ENCODE peak calls at places on chromosomes 1 and 21, in seven cellular contexts. F is Peyer's patch; D is C1 segment of cervical spinal cord; L is MM.1S; S is activated CD4-positive, alpha-beta T cell treated with anti-CD3 and anti-CD28 coated beads for 4 hours; T is hepatocyte; X is T-helper 17 cell. A is an unnamed sample.

GRCh38 chr1:1435094-1435903 is at the start of gene VWA1:
- DNase-seq in T (peak; percentile 92), L (no peak), X (peak; percentile 49), F (peak; percentile 81), S (peak; percentile 59), D (no peak), A (peak; percentile 84)

GRCh38 chr1:113759341-113760101 is at the start of gene PHTF1:
- DNase-seq in X (peak; percentile 52), T (peak; percentile 87), S (peak; percentile 30), D (peak; percentile 68), L (peak; percentile 63), F (peak; percentile 78), A (peak; percentile 75)

GRCh38 chr1:218242171-218242570 is 42.9 kb upstream of the RRP15 start:
- DNase-seq in X (no peak), S (no peak), T (no peak), D (no peak), F (no peak), L (no peak), A (no peak)

GRCh38 chr1:198212675-198213074 is 55.9 kb downstream of the NEK7 start:
- DNase-seq in X (no peak), T (no peak), D (no peak), S (no peak), F (no peak), L (no peak), A (no peak)

GRCh38 chr1:214205053-214205452 is 75.9 kb upstream of the SMYD2 start:
- DNase-seq in L (no peak), F (no peak), T (no peak), X (no peak), D (no peak), S (no peak), A (no peak)

GRCh38 chr21:33522950-33523349 is 19.0 kb downstream of the GART start:
- DNase-seq in D (no peak), F (no peak), L (no peak), S (no peak), T (no peak), X (no peak), A (no peak)

GRCh38 chr1:186753241-186753640 is 73.0 kb upstream of the PTGS2 start:
- DNase-seq in D (no peak), F (no peak), T (no peak), S (no peak), L (no peak), X (no peak), A (no peak)

GRCh38 chr1:101130673-101131072 is 105.1 kb upstream of the DPH5 start:
- DNase-seq in T (peak; percentile 20), D (no peak), L (no peak), X (no peak), S (no peak), F (no peak), A (no peak)

GRCh38 chr1:225230483-225230882 is 197.4 kb downstream of the LBR start:
- DNase-seq in X (no peak), S (no peak), D (no peak), F (no peak), T (no peak), L (no peak), A (no peak)

GRCh38 chr1:198850196-198850595 is 211.4 kb downstream of the PTPRC start:
- DNase-seq in S (no peak), T (no peak), D (no peak), F (no peak), X (no peak), L (no peak), A (no peak)

GRCh38 chr1:74468982-74469603 is 43.3 kb downstream of the LRRC53 start:
- DNase-seq in L (peak; percentile 40), X (no peak), D (no peak), F (no peak), T (peak; percentile 62), S (no peak), A (no peak)

GRCh38 chr1:147750618-147751217 is 9.7 kb downstream of the GJA5 start:
- DNase-seq in F (no peak), T (no peak), S (no peak), L (no peak), D (no peak), X (no peak), A (no peak)

GRCh38 chr1:66617362-66617761 is 83.4 kb downstream of the SGIP1 start:
- DNase-seq in D (no peak), L (no peak), X (no peak), F (no peak), T (no peak), S (no peak), A (no peak)

GRCh38 chr21:35503646-35504045 is 454.5 kb upstream of the RUNX1 start:
- DNase-seq in D (no peak), T (no peak), S (peak; percentile 24), X (no peak), F (no peak), L (peak; percentile 53), A (no peak)

GRCh38 chr1:203039609-203040517 is 13.6 kb downstream of the PPFIA4 start:
- DNase-seq in X (no peak), S (no peak), T (peak; percentile 64), L (peak; percentile 53), D (no peak), F (no peak), A (no peak)

GRCh38 chr1:14320518-14320917 is 278.0 kb upstream of the KAZN start:
- DNase-seq in T (no peak), D (no peak), S (no peak), X (no peak), F (no peak), L (peak; percentile 71), A (no peak)

GRCh38 chr1:200880212-200880611 is 7.4 kb downstream of the GPR25 start:
- DNase-seq in F (no peak), D (no peak), S (no peak), X (no peak), L (no peak), T (no peak), A (no peak)

GRCh38 chr1:22500476-22500875 is 48.8 kb downstream of the ZBTB40 start:
- DNase-seq in X (no peak), T (peak; percentile 13), L (no peak), D (no peak), F (no peak), S (no peak), A (peak; percentile 20)